ENCODE peak calls at places on chromosomes 4 and X, in ten cellular contexts. O is astrocyte; J is CD8-positive, alpha-beta memory T cell; W is adipocyte; X is upper lobe of left lung; B is mucosa of descending colon; Q is heart right ventricle; Z is upper lobe of right lung; A is K562; U is GM23338. L is an unnamed sample. For H3K4me1 and H3K36me3, the result is how much of the 10 kb centered on the place peaks cover.

GRCh38 chrX:16797358-16797757 is 11.1 kb downstream of the TXLNG start:
- DNase-seq in O (peak), J (no peak), W (no peak), X (no peak), B (no peak), Q (no peak), Z (no peak), A (no peak), U (no peak), L (no peak)

GRCh38 chrX:125132274-125132673 is 187.4 kb upstream of the TEX13C start:
- DNase-seq in O (no peak), J (no peak), W (no peak), X (no peak), B (no peak), Q (no peak), Z (no peak), A (peak), U (peak), L (no peak)

GRCh38 chrX:124862304-124862703 is 457.4 kb upstream of the TEX13C start:
- DNase-seq in O (no peak), J (no peak), W (no peak), X (no peak), B (no peak), Q (no peak), Z (no peak), A (peak), U (no peak), L (no peak)

GRCh38 chr4:26866781-26867180 is 6.1 kb downstream of the STIM2 start:
- DNase-seq in O (no peak), J (no peak), W (no peak), X (no peak), B (no peak), Q (no peak), Z (no peak), A (no peak), U (no peak), L (no peak)

GRCh38 chr4:7964890-7965662 is 25.4 kb upstream of the AFAP1 start:
- DNase-seq in O (peak), J (no peak), W (no peak), X (peak), B (no peak), Q (peak), Z (no peak), A (no peak), U (peak), L (no peak)

GRCh38 chr4:87657525-87657924 is 7.4 kb downstream of the DMP1 start:
- DNase-seq in O (peak), J (no peak), W (no peak), X (no peak), B (no peak), Q (no peak), Z (no peak), A (no peak), U (no peak), L (no peak)

GRCh38 chrX:129158505-129158904 is 364.8 kb downstream of the SMARCA1 start:
- DNase-seq in O (no peak), J (no peak), W (no peak), X (no peak), B (no peak), Q (no peak), Z (no peak), A (no peak), U (peak), L (no peak)

GRCh38 chr4:100348472-100348871 is 158.2 kb upstream of the DDIT4L start:
- DNase-seq in O (peak), J (no peak), W (peak), X (no peak), B (no peak), Q (no peak), Z (no peak), A (no peak), U (no peak), L (no peak)

GRCh38 chr4:24560770-24561415 is 23.5 kb downstream of the DHX15 start:
- DNase-seq in O (peak), J (no peak), W (no peak), X (no peak), B (no peak), Q (no peak), Z (no peak), A (no peak), U (no peak), L (no peak)

GRCh38 chrX:103637604-103638338 is 9.0 kb downstream of the TCEAL1 start:
- DNase-seq in O (peak), J (no peak), W (no peak), X (no peak), B (no peak), Q (no peak), Z (no peak), A (no peak), U (no peak), L (no peak)

GRCh38 chr4:10007436-10007740 is 13.9 kb downstream of the SLC2A9 start:
- DNase-seq in O (no peak), J (no peak), W (no peak), X (no peak), B (no peak), Q (no peak), Z (no peak), A (no peak), U (no peak), L (no peak)

GRCh38 chr4:10005632-10006031 is 15.7 kb downstream of the SLC2A9 start:
- DNase-seq in O (no peak), J (no peak), W (no peak), X (no peak), B (no peak), Q (no peak), Z (no peak), A (no peak), U (no peak), L (no peak)

GRCh38 chr4:10006236-10006603 is 15.1 kb downstream of the SLC2A9 start:
- DNase-seq in O (peak), J (no peak), W (peak), X (peak), B (no peak), Q (peak), Z (no peak), A (no peak), U (no peak), L (no peak)

GRCh38 chr4:10007772-10008171 is 13.5 kb downstream of the SLC2A9 start:
- DNase-seq in O (no peak), J (no peak), W (no peak), X (no peak), B (no peak), Q (peak), Z (no peak), A (no peak), U (no peak), L (no peak)

DNA sequence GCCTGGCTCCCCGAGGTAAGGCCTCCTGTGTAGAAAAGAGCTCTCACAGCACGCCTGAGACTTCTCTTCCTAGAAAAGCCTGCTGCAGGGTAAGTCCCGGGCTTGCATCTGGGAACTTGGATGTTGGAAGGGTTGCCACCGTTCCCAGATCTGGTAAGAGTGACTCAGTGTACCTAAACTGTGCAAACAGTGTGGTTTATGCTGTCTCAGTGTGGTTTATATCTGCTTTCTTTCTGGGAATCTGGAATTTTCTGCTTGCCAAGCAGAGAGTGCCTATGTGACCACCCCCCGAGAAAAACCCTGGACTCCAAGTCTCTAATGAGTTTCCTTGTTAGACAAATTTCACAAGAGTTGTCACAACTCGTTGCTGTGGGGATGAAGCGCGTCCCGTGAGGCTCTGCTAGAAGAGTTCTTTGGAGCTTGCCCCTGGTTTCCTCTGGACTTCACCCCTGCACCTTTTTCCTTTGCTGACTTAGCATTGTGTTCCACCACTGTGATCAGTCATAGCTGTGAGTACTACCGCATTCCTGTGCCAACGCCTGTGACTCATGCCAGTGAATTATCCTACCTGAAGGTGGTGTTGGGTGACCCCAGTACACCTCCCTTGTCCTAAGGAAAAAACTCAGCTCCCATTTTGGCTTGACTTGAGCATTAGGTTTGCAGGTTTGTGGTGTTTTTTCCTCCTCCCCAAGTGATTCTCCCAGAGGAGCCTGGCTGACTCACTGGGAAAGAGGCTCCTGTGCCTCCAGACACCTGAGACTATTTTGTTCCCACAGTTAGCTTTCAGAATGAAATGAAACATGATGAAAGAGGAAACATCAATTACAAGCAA is 14.5 kb downstream of the SLC2A9 start:
- DNase-seq in O (peak), J (no peak), W (no peak), X (peak), B (peak), Q (no peak), Z (peak), A (no peak), U (no peak), L (no peak)
- H3K4me1 ChIP-seq in O (under half), J (under half), W (under half), X (under half), B (under half), Q (under half), Z (under half), A (under half), U (under half), L (under half)

DNA sequence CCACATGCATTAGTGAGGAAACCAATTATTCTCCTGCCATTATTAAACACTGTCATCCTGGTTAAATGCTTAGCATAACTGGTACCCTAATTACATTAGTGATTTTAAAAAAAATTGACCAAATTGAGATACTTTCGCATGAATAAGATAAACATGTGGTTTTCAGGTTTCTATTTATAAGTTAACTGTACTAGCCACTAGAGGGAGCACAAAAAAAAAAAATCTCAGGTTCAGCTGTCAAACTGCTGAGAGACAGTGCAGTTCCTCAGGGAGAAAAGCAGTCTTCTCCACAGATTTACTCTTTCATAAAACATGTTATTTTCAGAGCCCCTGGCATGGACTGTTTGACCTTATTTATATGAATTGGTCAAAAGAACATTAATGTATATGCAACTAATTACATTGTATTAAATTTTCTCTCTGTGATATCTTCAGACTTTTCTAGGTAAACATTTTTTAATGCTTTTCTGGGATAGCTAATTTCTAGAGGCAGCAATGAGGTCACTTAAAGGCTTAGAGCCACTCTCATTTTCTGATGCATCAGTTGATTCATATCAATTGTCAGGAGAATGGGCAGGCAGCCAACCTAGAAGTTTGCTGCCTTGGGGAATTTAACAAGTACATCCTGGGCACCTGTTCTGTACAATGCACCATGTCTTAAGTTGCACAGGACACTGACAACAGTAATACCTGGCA is 167.5 kb downstream of the CDS1 start:
- DNase-seq in O (peak), J (peak), W (peak), X (no peak), B (no peak), Q (no peak), Z (no peak), A (peak), U (peak), L (peak)
- H3K4me3 ChIP-seq in O (no peak), J (no peak), W (no peak), X (no peak), B (no peak), Q (no peak), Z (no peak), A (no peak), U (no peak), L (no peak)

GRCh38 chr4:31068257-31069075 is 348.3 kb downstream of the PCDH7 start:
- DNase-seq in O (no peak), J (no peak), W (no peak), X (no peak), B (no peak), Q (no peak), Z (no peak), A (no peak), U (no peak), L (no peak)
- H3K36me3 ChIP-seq in O (under half), J (under half), W (under half), X (under half), B (under half), Q (under half), Z (under half), A (under half), U (under half), L (under half)

GRCh38 chr4:40190465-40190864 is 6.4 kb upstream of the RHOH start:
- DNase-seq in O (no peak), J (no peak), W (no peak), X (no peak), B (no peak), Q (no peak), Z (no peak), A (no peak), U (no peak), L (no peak)
- H3K4me1 ChIP-seq in O (under half), J (under half), W (under half), X (under half), B (under half), Q (under half), Z (under half), A (under half), U (under half), L (under half)

DNA sequence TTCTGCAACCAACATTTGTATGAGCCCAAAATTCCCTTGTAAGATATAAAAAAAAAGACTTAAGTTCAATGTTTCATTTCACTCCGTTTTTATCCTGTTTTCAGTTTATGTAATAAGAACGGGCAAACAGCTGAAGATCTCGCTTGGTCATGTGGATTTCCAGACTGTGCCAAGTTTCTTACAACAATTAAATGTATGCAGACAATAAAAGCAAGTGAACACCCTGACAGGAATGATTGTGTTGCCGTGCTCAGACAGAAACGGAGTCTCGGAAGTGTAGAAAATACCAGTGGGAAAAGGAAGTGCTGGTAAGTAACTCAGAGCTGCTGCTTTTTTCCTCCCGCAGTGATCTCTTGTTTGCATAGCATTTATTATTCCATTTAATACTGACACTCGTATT is 2.8 kb downstream of the ANKRD37 start:
- DNase-seq in O (no peak), J (no peak), W (no peak), X (no peak), B (no peak), Q (no peak), Z (no peak), A (no peak), U (no peak), L (no peak)
- H3K4me3 ChIP-seq in O (no peak), J (no peak), W (no peak), X (no peak), B (no peak), Q (no peak), Z (no peak), A (no peak), U (no peak), L (no peak)

GRCh38 chr4:5640096-5640495 is 68.3 kb downstream of the EVC2 start:
- DNase-seq in O (no peak), J (no peak), W (no peak), X (no peak), B (no peak), Q (no peak), Z (no peak), A (no peak), U (no peak), L (no peak)

GRCh38 chr4:5639556-5639955 is 68.8 kb downstream of the EVC2 start:
- DNase-seq in O (no peak), J (no peak), W (no peak), X (no peak), B (no peak), Q (no peak), Z (no peak), A (no peak), U (no peak), L (no peak)

GRCh38 chr4:5638976-5639375 is 69.4 kb downstream of the EVC2 start:
- DNase-seq in O (peak), J (no peak), W (peak), X (no peak), B (no peak), Q (no peak), Z (no peak), A (no peak), U (no peak), L (no peak)

GRCh38 chr4:5636766-5637670 is 71.3 kb downstream of the EVC2 start:
- DNase-seq in O (no peak), J (no peak), W (no peak), X (no peak), B (no peak), Q (no peak), Z (no peak), A (no peak), U (no peak), L (no peak)

DNA sequence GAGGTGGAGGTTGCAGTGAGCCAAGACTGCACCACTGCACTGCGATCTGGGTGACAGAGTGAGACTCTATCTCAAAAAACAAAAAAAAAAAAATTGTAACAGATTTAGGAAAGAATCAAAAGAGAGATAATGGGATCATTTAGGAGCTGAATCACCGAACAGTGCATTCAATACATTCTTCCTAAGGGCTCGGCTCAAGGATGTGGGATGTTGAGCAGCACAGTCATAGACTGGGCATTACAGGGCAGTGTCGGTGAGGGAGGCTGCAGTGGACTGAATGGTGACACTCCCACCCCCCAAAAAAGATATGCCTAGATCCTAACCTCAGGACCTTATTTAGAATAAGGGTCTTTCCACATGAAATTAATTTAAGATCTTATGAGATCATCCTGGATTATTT is 70.0 kb downstream of the EVC2 start:
- DNase-seq in O (peak), J (no peak), W (peak), X (no peak), B (no peak), Q (no peak), Z (no peak), A (no peak), U (no peak), L (no peak)
- H3K36me3 ChIP-seq in O (under half), J (under half), W (under half), X (under half), B (under half), Q (under half), Z (under half), A (under half), U (under half), L (under half)

GRCh38 chr4:48193096-48193836 is 59.2 kb upstream of the TXK start:
- DNase-seq in O (no peak), J (no peak), W (no peak), X (no peak), B (no peak), Q (no peak), Z (no peak), A (no peak), U (no peak), L (no peak)
- H3K4me1 ChIP-seq in O (under half), J (under half), W (under half), X (under half), B (under half), Q (under half), Z (under half), A (under half), U (under half), L (under half)

DNA sequence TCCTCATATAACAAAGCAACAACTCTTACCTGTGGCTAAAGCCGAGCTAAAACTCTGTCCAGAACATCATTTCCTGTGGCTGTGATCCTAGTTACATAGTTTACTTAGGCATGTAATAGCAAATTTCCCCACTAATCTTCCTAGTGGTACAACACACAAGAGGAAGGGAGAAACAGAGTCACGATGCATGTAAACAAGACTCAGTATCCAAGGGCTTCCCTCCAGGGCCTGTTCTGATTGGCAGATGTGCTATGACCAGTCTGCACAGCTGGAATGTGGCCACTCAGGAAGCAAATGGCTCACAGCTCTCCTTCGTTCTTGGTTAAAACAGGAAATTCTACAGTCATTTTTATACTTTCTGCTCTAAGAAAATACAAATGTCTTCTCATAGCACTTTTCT is 49.2 kb upstream of the PRSS48 start:
- DNase-seq in O (peak), J (no peak), W (peak), X (peak), B (no peak), Q (peak), Z (no peak), A (no peak), U (no peak), L (no peak)
- H3K4me3 ChIP-seq in O (peak), J (no peak), W (peak), X (peak), B (no peak), Q (peak), Z (peak), A (no peak), U (no peak), L (no peak)